ENCODE peak calls at places on chromosomes 12 and 14, in eight cellular contexts. W, O, Z, Y, Q, B, A and X are unnamed samples.

GRCh38 chr14:59160492-59160891 is 28.0 kb upstream of the DAAM1 start:
- DNase-seq in W (no peak), O (no peak), Z (no peak), Y (no peak), Q (no peak), B (no peak), A (no peak), X (no peak)

GRCh38 chr14:54730156-54730961 is 163.4 kb downstream of the SAMD4A start:
- DNase-seq in W (no peak), O (peak), Z (no peak), Y (no peak), Q (no peak), B (peak), A (no peak), X (no peak)

GRCh38 chr12:2412305-2412643 is 359.5 kb downstream of the CACNA1C start:
- DNase-seq in W (no peak), O (no peak), Z (peak), Y (no peak), Q (no peak), B (no peak), A (no peak), X (no peak)

GRCh38 chr14:48035836-48036235 is 360.4 kb upstream of the MDGA2 start:
- DNase-seq in W (no peak), O (no peak), Z (no peak), Y (no peak), Q (no peak), B (no peak), A (no peak), X (no peak)

GRCh38 chr12:5685935-5686334 is 254.0 kb downstream of the NTF3 start:
- DNase-seq in W (no peak), O (no peak), Z (no peak), Y (no peak), Q (no peak), B (no peak), A (no peak), X (no peak)

GRCh38 chr14:56334458-56334857 is 216.2 kb downstream of the PELI2 start:
- DNase-seq in W (no peak), O (no peak), Z (no peak), Y (no peak), Q (no peak), B (peak), A (no peak), X (no peak)

GRCh38 chr12:10562306-10562933 is 51.0 kb downstream of the MAGOHB start:
- DNase-seq in W (no peak), O (no peak), Z (peak), Y (peak), Q (peak), B (peak), A (no peak), X (no peak)

GRCh38 chr12:93167331-93167730 is 210.4 kb upstream of the NUDT4 start:
- DNase-seq in W (no peak), O (no peak), Z (no peak), Y (no peak), Q (no peak), B (no peak), A (no peak), X (no peak)

GRCh38 chr12:124537525-124538193 is 29.8 kb downstream of the NCOR2 start:
- DNase-seq in W (no peak), O (no peak), Z (no peak), Y (no peak), Q (no peak), B (no peak), A (no peak), X (no peak)

GRCh38 chr14:96863327-96863985 is 66.3 kb downstream of the VRK1 start:
- DNase-seq in W (no peak), O (no peak), Z (no peak), Y (no peak), Q (no peak), B (no peak), A (no peak), X (no peak)

GRCh38 chr14:99055816-99056215 is 216.2 kb downstream of the BCL11B start:
- DNase-seq in W (no peak), O (no peak), Z (no peak), Y (no peak), Q (no peak), B (no peak), A (no peak), X (peak)

GRCh38 chr12:13211191-13211858 is 14.8 kb downstream of the EMP1 start:
- DNase-seq in W (no peak), O (no peak), Z (no peak), Y (no peak), Q (no peak), B (peak), A (no peak), X (no peak)

GRCh38 chr12:46438719-46439319 is 66.2 kb upstream of the SLC38A2 start:
- DNase-seq in W (no peak), O (no peak), Z (no peak), Y (no peak), Q (no peak), B (no peak), A (no peak), X (no peak)

GRCh38 chr14:56331815-56332214 is 213.6 kb downstream of the PELI2 start:
- DNase-seq in W (no peak), O (no peak), Z (no peak), Y (no peak), Q (no peak), B (peak), A (no peak), X (no peak)

GRCh38 chr12:110794623-110795280 is 52.0 kb upstream of the CCDC63 start:
- DNase-seq in W (peak), O (no peak), Z (no peak), Y (peak), Q (no peak), B (no peak), A (no peak), X (no peak)

GRCh38 chr12:92271341-92271740 is 125.7 kb upstream of the BTG1 start:
- DNase-seq in W (no peak), O (no peak), Z (no peak), Y (peak), Q (no peak), B (no peak), A (peak), X (no peak)

GRCh38 chr12:79618848-79619404 is 71.8 kb downstream of the PAWR start:
- DNase-seq in W (no peak), O (no peak), Z (no peak), Y (no peak), Q (no peak), B (peak), A (no peak), X (no peak)

GRCh38 chr14:87815121-87815520 is 177.9 kb downstream of the GALC start:
- DNase-seq in W (no peak), O (no peak), Z (no peak), Y (no peak), Q (no peak), B (no peak), A (no peak), X (no peak)

GRCh38 chr14:34098045-34098984 is 147.4 kb upstream of the EGLN3 start:
- DNase-seq in W (peak), O (no peak), Z (peak), Y (peak), Q (peak), B (peak), A (no peak), X (no peak)

GRCh38 chr14:100679707-100680438 is 46.8 kb upstream of the DLK1 start:
- DNase-seq in W (peak), O (peak), Z (peak), Y (no peak), Q (peak), B (peak), A (no peak), X (no peak)

GRCh38 chr14:32662234-32662633 is 276.4 kb upstream of the NPAS3 start:
- DNase-seq in W (no peak), O (no peak), Z (no peak), Y (no peak), Q (no peak), B (no peak), A (no peak), X (no peak)

GRCh38 chr14:86933460-86933859 is 1059.5 kb downstream of the GALC start:
- DNase-seq in W (no peak), O (no peak), Z (no peak), Y (no peak), Q (no peak), B (no peak), A (no peak), X (no peak)

GRCh38 chr12:50390284-50390683 is 6.1 kb downstream of the FAM186A start:
- DNase-seq in W (no peak), O (peak), Z (no peak), Y (no peak), Q (peak), B (peak), A (no peak), X (no peak)

GRCh38 chr12:124865728-124866127 is 2.1 kb upstream of the SCARB1 start:
- DNase-seq in W (no peak), O (no peak), Z (no peak), Y (no peak), Q (no peak), B (no peak), A (no peak), X (no peak)

GRCh38 chr14:71714225-71714624 is 218.0 kb upstream of the RGS6 start:
- DNase-seq in W (no peak), O (no peak), Z (no peak), Y (no peak), Q (no peak), B (peak), A (no peak), X (no peak)

GRCh38 chr12:70660620-70661219 is 23.5 kb upstream of the PTPRB start:
- DNase-seq in W (peak), O (peak), Z (no peak), Y (no peak), Q (peak), B (peak), A (no peak), X (no peak)

GRCh38 chr14:35534884-35535793 is 1.2 kb downstream of the INSM2 start:
- DNase-seq in W (peak), O (no peak), Z (peak), Y (peak), Q (peak), B (peak), A (no peak), X (peak)
- H3K4me3 ChIP-seq in W (no peak), O (peak), Z (peak), Y (peak), Q (peak), B (peak), A (peak), X (peak)

GRCh38 chr12:72139411-72139810 is 132.8 kb upstream of the TRHDE start:
- DNase-seq in W (no peak), O (no peak), Z (no peak), Y (no peak), Q (no peak), B (no peak), A (no peak), X (no peak)

GRCh38 chr12:72136792-72137191 is 135.4 kb upstream of the TRHDE start:
- DNase-seq in W (no peak), O (no peak), Z (no peak), Y (no peak), Q (no peak), B (no peak), A (no peak), X (no peak)

GRCh38 chr12:72134934-72135333 is 137.2 kb upstream of the TRHDE start:
- DNase-seq in W (no peak), O (no peak), Z (no peak), Y (no peak), Q (no peak), B (no peak), A (no peak), X (no peak)

GRCh38 chr12:72133497-72134055 is 138.6 kb upstream of the TRHDE start:
- DNase-seq in W (no peak), O (no peak), Z (no peak), Y (no peak), Q (no peak), B (no peak), A (no peak), X (no peak)
- TF ChIP-seq CTCF in W (no peak), O (peak), Z (no peak), Y (no peak), Q (no peak), B (no peak), A (no peak), X (no peak)

GRCh38 chr12:54008260-54008552 is 579 bp upstream of the HOXC8 start:
- DNase-seq in W (no peak), O (no peak), Z (no peak), Y (no peak), Q (no peak), B (no peak), A (no peak), X (no peak)
- H3K4me3 ChIP-seq in W (no peak), O (peak), Z (no peak), Y (no peak), Q (no peak), B (no peak), A (no peak), X (no peak)

GRCh38 chr14:76837524-76837923 is 11.3 kb downstream of the LRRC74A start:
- DNase-seq in W (no peak), O (no peak), Z (no peak), Y (no peak), Q (no peak), B (no peak), A (no peak), X (no peak)

GRCh38 chr14:76829650-76830421 is 3.6 kb downstream of the LRRC74A start:
- DNase-seq in W (peak), O (no peak), Z (no peak), Y (no peak), Q (no peak), B (no peak), A (no peak), X (no peak)

GRCh38 chr14:76832503-76832988 is 6.3 kb downstream of the LRRC74A start:
- DNase-seq in W (no peak), O (no peak), Z (no peak), Y (no peak), Q (peak), B (no peak), A (no peak), X (no peak)

GRCh38 chr14:76836029-76836630 is 9.9 kb downstream of the LRRC74A start:
- DNase-seq in W (peak), O (no peak), Z (no peak), Y (no peak), Q (no peak), B (no peak), A (no peak), X (no peak)

GRCh38 chr14:76834296-76834695 is 8.1 kb downstream of the LRRC74A start:
- DNase-seq in W (peak), O (no peak), Z (peak), Y (no peak), Q (peak), B (no peak), A (no peak), X (no peak)
- TF ChIP-seq CTCF in W (no peak), O (no peak), Z (no peak), Y (no peak), Q (no peak), B (no peak), A (no peak), X (no peak)

DNA sequence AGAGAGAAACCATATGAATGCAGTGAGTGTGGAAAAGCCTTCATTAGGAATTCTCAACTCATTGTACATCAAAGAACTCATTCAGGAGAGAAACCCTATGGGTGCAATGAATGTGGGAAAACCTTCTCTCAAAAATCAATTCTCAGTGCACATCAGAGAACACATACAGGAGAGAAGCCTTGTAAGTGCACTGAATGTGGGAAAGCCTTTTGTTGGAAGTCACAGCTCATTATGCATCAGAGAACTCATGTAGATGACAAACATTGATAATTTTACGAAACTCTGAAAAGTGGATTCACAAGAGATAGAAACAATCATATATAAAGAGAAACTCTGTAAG is 22.9 kb downstream of the ZNF268 start:
- DNase-seq in W (no peak), O (no peak), Z (no peak), Y (no peak), Q (no peak), B (no peak), A (no peak), X (no peak)
- H3K4me3 ChIP-seq in W (no peak), O (no peak), Z (no peak), Y (no peak), Q (peak), B (no peak), A (no peak), X (peak)